ENCODE peak calls at places on chromosomes 4 and X, in ten cellular contexts. X is H1, T is ovary, C is SK-N-SH, I is sigmoid colon, L is tibial nerve, Q is HepG2, D is transverse colon, U is GM12878, P is suprapubic skin. M is an unnamed sample.

GRCh38 chr4:176789955-176790354 is 2.8 kb downstream of the VEGFC start:
- DNase-seq in T (no peak), D (no peak), Q (peak; percentile 31), U (no peak), P (no peak), C (peak; percentile 53), I (no peak), X (no peak), L (no peak), M (no peak)

GRCh38 chr4:73603307-73603710 is 16.9 kb downstream of the RASSF6 start:
- DNase-seq in D (peak; percentile 57), U (no peak), C (no peak), Q (peak; percentile 88), I (no peak), T (no peak), L (no peak), X (no peak), P (no peak), M (no peak)

GRCh38 chr4:8595237-8596087 is 2.9 kb downstream of the CPZ start:
- DNase-seq in X (no peak), P (no peak), L (no peak), Q (no peak), C (no peak), D (peak; percentile 34), T (peak; percentile 49), U (no peak), I (no peak), M (no peak)

GRCh38 chr4:12580787-12581186 is 903.4 kb downstream of the RAB28 start:
- DNase-seq in T (no peak), P (no peak), U (no peak), I (no peak), L (no peak), Q (no peak), C (no peak), D (no peak), X (no peak), M (no peak)

GRCh38 chr4:15366660-15367059 is 61.2 kb upstream of the C1QTNF7 start:
- DNase-seq in T (no peak), D (no peak), C (no peak), Q (no peak), P (no peak), I (no peak), X (no peak), U (no peak), L (no peak), M (no peak)

GRCh38 chr4:185899833-185900232 is 87.8 kb upstream of the SORBS2 start:
- DNase-seq in D (no peak), X (no peak), L (no peak), C (no peak), U (no peak), Q (no peak), P (no peak), I (no peak), T (no peak), M (no peak)

GRCh38 chr4:128427832-128428366 is 140.3 kb upstream of the PGRMC2 start:
- DNase-seq in I (no peak), Q (peak; percentile 66), D (peak; percentile 28), L (no peak), U (no peak), X (no peak), P (no peak), C (peak; percentile 38), T (no peak), M (peak; percentile 84)

GRCh38 chrX:2761246-2761645 is 9.4 kb downstream of the XG start:
- DNase-seq in L (no peak), C (no peak), X (no peak), Q (no peak), P (no peak), T (no peak), I (peak; percentile 9), D (no peak), U (no peak), M (no peak)

GRCh38 chr4:105061136-105061696 is 85.5 kb upstream of the TET2 start:
- DNase-seq in L (no peak), P (no peak), D (peak; percentile 19), I (no peak), C (no peak), Q (peak; percentile 2), U (peak; percentile 85), X (no peak), T (no peak), M (no peak)

GRCh38 chr4:55485821-55486220 is 60.9 kb downstream of the CLOCK start:
- DNase-seq in Q (no peak), U (no peak), C (no peak), I (no peak), P (no peak), X (no peak), L (no peak), D (no peak), T (no peak), M (no peak)

GRCh38 chr4:26985836-26986235 is 125.2 kb downstream of the STIM2 start:
- DNase-seq in L (no peak), C (no peak), X (no peak), T (no peak), Q (no peak), P (no peak), U (peak; percentile 44), D (no peak), I (no peak), M (no peak)

GRCh38 chrX:108217877-108218276 is 126.3 kb downstream of the ATG4A start:
- DNase-seq in L (no peak), U (no peak), C (no peak), Q (no peak), I (no peak), T (peak; percentile 46), P (no peak), X (no peak), D (no peak), M (no peak)

GRCh38 chr4:143441678-143442077 is 71.8 kb upstream of the SMARCA5 start:
- DNase-seq in P (no peak), U (no peak), C (no peak), X (no peak), T (no peak), D (no peak), Q (no peak), L (no peak), I (no peak), M (no peak)

GRCh38 chr4:73345399-73345975 is 58.6 kb upstream of the ALB start:
- DNase-seq in D (no peak), Q (peak; percentile 93), L (no peak), X (no peak), T (no peak), U (no peak), P (no peak), I (no peak), C (no peak), M (no peak)

GRCh38 chr4:184958127-184958806 is 60.0 kb upstream of the HELT start:
- DNase-seq in Q (no peak), P (no peak), T (no peak), X (no peak), U (no peak), L (no peak), C (no peak), I (no peak), D (no peak), M (no peak)

GRCh38 chrX:48920713-48921104 is 1.9 kb upstream of the PIM2 start:
- DNase-seq in I (no peak), D (no peak), X (no peak), P (no peak), Q (no peak), L (no peak), U (no peak), T (no peak), C (no peak), M (no peak)
- TF ChIP-seq EP300 in I (no peak), D (no peak), X (no peak), P (no peak), Q (no peak), L (no peak), U (no peak), T (no peak), C (no peak), M (no peak)

DNA sequence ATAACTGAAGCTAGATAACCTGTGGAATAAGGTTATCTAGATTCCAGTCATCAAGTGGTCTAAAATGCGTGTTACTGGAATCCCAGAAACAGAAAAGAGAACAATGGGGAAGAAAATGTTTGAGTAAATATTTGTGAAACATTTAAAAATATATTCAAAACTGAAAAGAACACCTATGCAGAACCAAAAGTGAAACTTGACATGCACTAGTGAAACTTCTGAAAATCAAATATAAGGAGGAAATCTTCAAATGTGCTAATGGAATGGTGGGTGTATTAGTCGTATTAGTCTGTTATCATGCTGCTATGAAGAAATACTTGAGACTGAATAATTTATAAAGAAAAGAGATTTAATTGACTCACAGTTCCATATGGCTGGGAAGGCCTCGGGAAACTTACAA is 512.4 kb upstream of the KLHL4 start:
- DNase-seq in P (no peak), C (no peak), T (no peak), U (no peak), D (no peak), I (no peak), Q (no peak), X (no peak), L (no peak), M (no peak)
- TF ChIP-seq EP300 in P (no peak), C (no peak), T (no peak), U (no peak), D (no peak), I (no peak), Q (no peak), X (no peak), L (no peak), M (no peak)

GRCh38 chr4:115376866-115377265 is 263.4 kb upstream of the NDST4 start:
- DNase-seq in U (no peak), T (no peak), P (no peak), X (no peak), C (no peak), Q (no peak), I (no peak), D (no peak), L (no peak), M (no peak)
- TF ChIP-seq EP300 in U (no peak), T (no peak), P (no peak), X (no peak), C (no peak), Q (no peak), I (no peak), D (no peak), L (no peak), M (no peak)

GRCh38 chrX:39509157-39509556 is 588.6 kb downstream of the BCOR start:
- DNase-seq in P (no peak), T (no peak), C (no peak), U (no peak), Q (no peak), D (no peak), L (no peak), X (no peak), I (no peak), M (no peak)

GRCh38 chrX:39518451-39519212 is 579.1 kb downstream of the BCOR start:
- DNase-seq in P (no peak), X (no peak), Q (no peak), T (no peak), U (no peak), I (peak; percentile 72), C (peak; percentile 55), L (no peak), D (no peak), M (no peak)

GRCh38 chrX:39516399-39516798 is 581.4 kb downstream of the BCOR start:
- DNase-seq in I (no peak), U (no peak), X (no peak), Q (no peak), C (peak; percentile 30), P (no peak), D (no peak), L (no peak), T (no peak), M (no peak)

GRCh38 chrX:39519213-39519544 is 578.6 kb downstream of the BCOR start:
- DNase-seq in U (no peak), X (no peak), D (no peak), C (peak; percentile 45), T (peak; percentile 48), I (no peak), Q (no peak), L (no peak), P (no peak), M (no peak)

GRCh38 chrX:39513836-39514235 is 583.9 kb downstream of the BCOR start:
- DNase-seq in U (no peak), T (peak; percentile 63), D (no peak), I (no peak), P (no peak), Q (no peak), C (no peak), X (no peak), L (no peak), M (no peak)
- TF ChIP-seq EP300 in U (no peak), T (no peak), D (no peak), I (no peak), P (no peak), Q (no peak), C (no peak), X (no peak), L (no peak), M (no peak)

M was measured in upper lobe of left lung.